ENCODE peak calls at places on chromosome 17, in five cellular contexts. U is breast epithelium, O is NCI-H524, G is NCI-H69, C is hepatic stellate cell. V is an unnamed sample.
A peak's percentile ranks its signal among the peaks of the same experiment; 100 is the strongest.

GRCh38 chr17:16999931-17000625 is 28.2 kb upstream of the TNFRSF13B start:
- DNase-seq in U (no peak), O (no peak), G (no peak), C (no peak), V (no peak)

GRCh38 chr17:3048727-3049471 is 14.5 kb downstream of the OR1D5 start:
- DNase-seq in U (peak; percentile 95), O (peak; percentile 99), G (peak; percentile 96), C (peak; percentile 96), V (peak; percentile 96)

GRCh38 chr17:258906-259305 is 77.5 kb upstream of the DOC2B start:
- DNase-seq in U (peak; percentile 28), O (no peak), G (no peak), C (no peak), V (no peak)

GRCh38 chr17:42857389-42857788 is 6.4 kb downstream of the AOC3 start:
- DNase-seq in U (no peak), O (no peak), G (no peak), C (no peak), V (no peak)

GRCh38 chr17:73956169-73956568 is 247.3 kb upstream of the RPL38 start:
- DNase-seq in U (no peak), O (no peak), G (no peak), C (no peak), V (no peak)

GRCh38 chr17:75888484-75888883 is 8.3 kb downstream of the TRIM65 start:
- DNase-seq in U (no peak), O (no peak), G (no peak), C (no peak), V (no peak)

GRCh38 chr17:55264640-55265298 is at the start of gene HLF:
- DNase-seq in U (peak; percentile 73), O (peak; percentile 92), G (peak; percentile 95), C (peak; percentile 26), V (peak; percentile 91)

GRCh38 chr17:81508639-81509047 is 4.0 kb downstream of the ACTG1 start:
- DNase-seq in U (no peak), O (no peak), G (peak; percentile 55), C (no peak), V (no peak)

GRCh38 chr17:40552806-40553693 is 12.2 kb downstream of the CCR7 start:
- DNase-seq in U (no peak), O (no peak), G (no peak), C (no peak), V (no peak)

GRCh38 chr17:17729620-17730249 is 48.5 kb downstream of the RAI1 start:
- DNase-seq in U (no peak), O (peak; percentile 73), G (peak; percentile 42), C (no peak), V (no peak)

GRCh38 chr17:3770471-3770870 is 30.5 kb downstream of the ITGAE start:
- DNase-seq in U (no peak), O (no peak), G (no peak), C (no peak), V (no peak)

GRCh38 chr17:45241315-45242011 is 19.8 kb downstream of the FMNL1 start:
- DNase-seq in U (no peak), O (peak; percentile 72), G (peak; percentile 77), C (no peak), V (no peak)

GRCh38 chr17:1108810-1109605 is 70.8 kb downstream of the ABR start:
- DNase-seq in U (no peak), O (peak; percentile 36), G (peak; percentile 62), C (peak; percentile 66), V (peak; percentile 84)

GRCh38 chr17:56896968-56897359 is 16.9 kb downstream of the TRIM25 start:
- DNase-seq in U (no peak), O (no peak), G (peak; percentile 8), C (no peak), V (no peak)

GRCh38 chr17:82334204-82334621 is 647 bp upstream of the SECTM1 start:
- DNase-seq in U (no peak), O (no peak), G (no peak), C (no peak), V (no peak)

GRCh38 chr17:81572499-81573030 is 20.4 kb upstream of the FAAP100 start:
- DNase-seq in U (no peak), O (no peak), G (peak; percentile 82), C (no peak), V (no peak)

GRCh38 chr17:70552230-70552981 is 383.1 kb downstream of the KCNJ2 start:
- DNase-seq in U (no peak), O (peak; percentile 83), G (peak; percentile 64), C (peak; percentile 14), V (peak; percentile 52)

GRCh38 chr17:15883617-15884111 is 61.3 kb upstream of the ADORA2B start:
- DNase-seq in U (no peak), O (no peak), G (no peak), C (no peak), V (peak; percentile 32)

GRCh38 chr17:60577147-60577925 is 22.7 kb upstream of the PPM1D start:
- DNase-seq in U (no peak), O (peak; percentile 35), G (peak; percentile 60), C (peak; percentile 37), V (peak; percentile 67)

GRCh38 chr17:19987897-19988296 is 10.3 kb upstream of the AKAP10 start:
- DNase-seq in U (no peak), O (no peak), G (no peak), C (no peak), V (no peak)

GRCh38 chr17:81867123-81867951 is 3.8 kb downstream of the ARHGDIA start:
- DNase-seq in U (no peak), O (peak; percentile 68), G (peak; percentile 69), C (no peak), V (no peak)

GRCh38 chr17:67200727-67201301 is 44.2 kb downstream of the HELZ start:
- DNase-seq in U (no peak), O (peak; percentile 4), G (peak; percentile 18), C (no peak), V (peak; percentile 42)

GRCh38 chr17:34384822-34385605 is 22.0 kb upstream of the CCL1 start:
- DNase-seq in U (no peak), O (no peak), G (no peak), C (no peak), V (no peak)

GRCh38 chr17:78106211-78106610 is 22.3 kb downstream of the TMC6 start:
- DNase-seq in U (peak; percentile 43), O (no peak), G (no peak), C (no peak), V (no peak)

GRCh38 chr17:45310380-45311324 is 6.2 kb downstream of the MAP3K14 start:
- DNase-seq in U (no peak), O (no peak), G (peak; percentile 85), C (no peak), V (no peak)

GRCh38 chr17:31825961-31826691 is 32.9 kb downstream of the COPRS start:
- DNase-seq in U (no peak), O (peak; percentile 91), G (peak; percentile 60), C (no peak), V (peak; percentile 59)

GRCh38 chr17:14871921-14872320 is 393.2 kb downstream of the PMP22 start:
- DNase-seq in U (no peak), O (no peak), G (no peak), C (peak; percentile 4), V (peak; percentile 24)

GRCh38 chr17:15913826-15914225 is 31.1 kb upstream of the ADORA2B start:
- DNase-seq in U (no peak), O (no peak), G (no peak), C (no peak), V (no peak)

GRCh38 chr17:49616546-49617205 is 41.0 kb downstream of the NXPH3 start:
- DNase-seq in U (peak; percentile 57), O (no peak), G (no peak), C (no peak), V (peak; percentile 81)

GRCh38 chr17:30225919-30226553 is 9.5 kb downstream of the SLC6A4 start:
- DNase-seq in U (no peak), O (no peak), G (peak; percentile 65), C (no peak), V (no peak)

V was measured in AG20443.